ENCODE peak calls at places on chromosomes 6 and 20, in four cellular contexts. One of them, this sample, is unnamed.

GRCh38 chr6:38012573-38012972 is 193.0 kb downstream of the ZFAND3 start:
- DNase-seq in fibroblast of lung: peak; percentile 77
- DNase-seq in colonic mucosa: no peak
- DNase-seq in astrocyte: peak; percentile 30
- DNase-seq in this sample: peak; percentile 60

GRCh38 chr6:128600397-128600951 is 80.1 kb upstream of the PTPRK start:
- DNase-seq in fibroblast of lung: peak; percentile 93
- DNase-seq in colonic mucosa: no peak
- DNase-seq in astrocyte: peak; percentile 96
- DNase-seq in this sample: no peak

GRCh38 chr6:97705568-97705967 is 422.6 kb upstream of the MMS22L start:
- DNase-seq in fibroblast of lung: no peak
- DNase-seq in colonic mucosa: no peak
- DNase-seq in astrocyte: peak; percentile 4
- DNase-seq in this sample: no peak

GRCh38 chr6:116461563-116462507 is 660 bp downstream of the CALHM6 start:
- DNase-seq in fibroblast of lung: peak; percentile 50
- DNase-seq in colonic mucosa: peak; percentile 32
- DNase-seq in astrocyte: peak; percentile 55
- DNase-seq in this sample: peak; percentile 23

GRCh38 chr6:38432479-38432878 is 207.2 kb downstream of the BTBD9 start:
- DNase-seq in fibroblast of lung: no peak
- DNase-seq in colonic mucosa: no peak
- DNase-seq in astrocyte: peak; percentile 33
- DNase-seq in this sample: no peak

GRCh38 chr6:70166088-70166958 is 136.6 kb downstream of the COL9A1 start:
- DNase-seq in fibroblast of lung: peak; percentile 46
- DNase-seq in colonic mucosa: peak; percentile 31
- DNase-seq in astrocyte: peak; percentile 0
- DNase-seq in this sample: peak; percentile 75

GRCh38 chr6:40695114-40695513 is 108.0 kb upstream of the LRFN2 start:
- DNase-seq in fibroblast of lung: no peak
- DNase-seq in colonic mucosa: no peak
- DNase-seq in astrocyte: no peak
- DNase-seq in this sample: peak; percentile 65

GRCh38 chr6:13641315-13641714 is 26.2 kb downstream of the NOL7 start:
- DNase-seq in fibroblast of lung: no peak
- DNase-seq in colonic mucosa: no peak
- DNase-seq in astrocyte: no peak
- DNase-seq in this sample: no peak

GRCh38 chr6:22036267-22036666 is 260.6 kb downstream of the PRL start:
- DNase-seq in fibroblast of lung: no peak
- DNase-seq in colonic mucosa: no peak
- DNase-seq in astrocyte: peak; percentile 86
- DNase-seq in this sample: no peak

GRCh38 chr20:12700701-12701100 is 308.1 kb upstream of the SPTLC3 start:
- DNase-seq in fibroblast of lung: no peak
- DNase-seq in colonic mucosa: no peak
- DNase-seq in astrocyte: no peak
- DNase-seq in this sample: no peak

GRCh38 chr6:168648240-168648639 is 207.3 kb downstream of the SMOC2 start:
- DNase-seq in fibroblast of lung: no peak
- DNase-seq in colonic mucosa: no peak
- DNase-seq in astrocyte: no peak
- DNase-seq in this sample: no peak

GRCh38 chr6:32983493-32983848 is 15.1 kb downstream of the BRD2 start:
- DNase-seq in fibroblast of lung: no peak
- DNase-seq in colonic mucosa: no peak
- DNase-seq in astrocyte: no peak
- DNase-seq in this sample: no peak

GRCh38 chr6:37550436-37550835 is 50.7 kb upstream of the CCDC167 start:
- DNase-seq in fibroblast of lung: peak; percentile 78
- DNase-seq in colonic mucosa: no peak
- DNase-seq in astrocyte: peak; percentile 70
- DNase-seq in this sample: no peak

GRCh38 chr6:158408552-158409130 is 96.4 kb downstream of the TULP4 start:
- DNase-seq in fibroblast of lung: peak; percentile 85
- DNase-seq in colonic mucosa: no peak
- DNase-seq in astrocyte: peak; percentile 96
- DNase-seq in this sample: no peak

GRCh38 chr6:38184780-38185080 is 365.2 kb downstream of the ZFAND3 start:
- DNase-seq in fibroblast of lung: no peak
- DNase-seq in colonic mucosa: no peak
- DNase-seq in astrocyte: no peak
- DNase-seq in this sample: no peak

GRCh38 chr20:8518878-8519277 is 386.8 kb downstream of the PLCB1 start:
- DNase-seq in fibroblast of lung: no peak
- DNase-seq in colonic mucosa: no peak
- DNase-seq in astrocyte: no peak
- DNase-seq in this sample: no peak

GRCh38 chr6:154526997-154527396 is 16.5 kb upstream of the CNKSR3 start:
- DNase-seq in fibroblast of lung: no peak
- DNase-seq in colonic mucosa: no peak
- DNase-seq in astrocyte: no peak
- DNase-seq in this sample: no peak

GRCh38 chr6:11606287-11606686 is 68.7 kb downstream of the TMEM170B start:
- DNase-seq in fibroblast of lung: peak; percentile 32
- DNase-seq in colonic mucosa: no peak
- DNase-seq in astrocyte: no peak
- DNase-seq in this sample: no peak

GRCh38 chr6:156427345-156427744 is 349.8 kb upstream of the ARID1B start:
- DNase-seq in fibroblast of lung: peak; percentile 90
- DNase-seq in colonic mucosa: no peak
- DNase-seq in astrocyte: peak; percentile 95
- DNase-seq in this sample: no peak

GRCh38 chr6:32046450-32047083 is 8.4 kb downstream of the CYP21A2 start:
- DNase-seq in fibroblast of lung: peak; percentile 23
- DNase-seq in colonic mucosa: peak; percentile 23
- DNase-seq in astrocyte: no peak
- DNase-seq in this sample: peak; percentile 56

GRCh38 chr20:35368616-35369423 is 43.0 kb downstream of the UQCC1 start:
- DNase-seq in fibroblast of lung: no peak
- DNase-seq in colonic mucosa: no peak
- DNase-seq in astrocyte: no peak
- DNase-seq in this sample: peak; percentile 82

GRCh38 chr6:146546440-146546839 is 2.8 kb downstream of the RAB32 start:
- DNase-seq in fibroblast of lung: peak; percentile 93
- DNase-seq in colonic mucosa: no peak
- DNase-seq in astrocyte: peak; percentile 91
- DNase-seq in this sample: no peak

GRCh38 chr20:19252670-19253120 is 40.3 kb downstream of the SLC24A3 start:
- DNase-seq in fibroblast of lung: peak; percentile 93
- DNase-seq in colonic mucosa: peak; percentile 35
- DNase-seq in astrocyte: no peak
- DNase-seq in this sample: no peak

DNA sequence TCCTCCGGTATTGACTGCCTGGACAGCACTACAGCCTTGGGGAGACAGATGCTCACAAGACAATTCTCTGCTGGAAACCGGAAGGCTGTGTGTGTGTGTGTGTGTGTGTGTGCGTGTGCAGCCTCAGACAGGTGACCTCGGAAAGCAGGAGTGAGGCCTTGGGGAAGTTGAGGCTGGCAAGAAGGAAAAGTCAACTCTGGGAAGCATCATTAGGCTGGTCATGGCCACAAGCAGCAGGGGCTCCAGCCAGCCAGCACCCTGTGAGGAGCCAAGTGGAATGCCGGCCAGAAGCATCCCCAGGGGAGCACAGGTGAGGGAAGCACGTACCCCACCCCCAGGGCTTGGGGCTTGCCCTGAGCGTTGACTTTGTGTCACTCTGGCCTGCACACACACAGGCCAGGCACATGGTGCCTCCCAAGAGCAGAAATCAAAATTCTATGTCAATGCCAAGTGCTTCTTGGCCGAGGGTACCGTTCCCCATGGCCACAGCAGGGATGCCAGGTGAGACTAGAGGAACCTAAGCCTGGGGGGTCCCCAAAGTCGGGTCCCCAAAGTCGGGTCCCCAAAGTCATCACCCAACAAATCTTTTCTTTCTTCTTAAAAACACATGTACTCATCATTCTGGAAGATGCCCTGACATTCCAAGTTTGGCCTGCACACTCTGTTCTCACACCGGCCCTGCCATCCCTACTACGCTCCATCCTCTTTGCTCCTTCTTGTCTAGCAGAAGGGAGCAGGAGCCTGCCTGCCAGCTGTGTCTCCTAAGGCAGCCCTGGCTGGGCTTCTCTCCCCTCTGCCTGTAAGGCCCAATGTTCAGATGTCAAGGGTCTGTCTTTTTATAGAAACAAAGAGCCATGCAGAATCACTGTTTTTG is 26.7 kb downstream of the FOXA2 start:
- DNase-seq in fibroblast of lung: no peak
- DNase-seq in colonic mucosa: no peak
- DNase-seq in astrocyte: no peak
- DNase-seq in this sample: no peak
- H3K27me3 ChIP-seq in fibroblast of lung: no peaks in the 10 kb centered on the region
- H3K27me3 ChIP-seq in colonic mucosa: no peaks in the 10 kb centered on the region
- H3K27me3 ChIP-seq in astrocyte: peaks cover 16% of the 10 kb centered on the region
- H3K27me3 ChIP-seq in this sample: peaks cover 72% of the 10 kb centered on the region

DNA sequence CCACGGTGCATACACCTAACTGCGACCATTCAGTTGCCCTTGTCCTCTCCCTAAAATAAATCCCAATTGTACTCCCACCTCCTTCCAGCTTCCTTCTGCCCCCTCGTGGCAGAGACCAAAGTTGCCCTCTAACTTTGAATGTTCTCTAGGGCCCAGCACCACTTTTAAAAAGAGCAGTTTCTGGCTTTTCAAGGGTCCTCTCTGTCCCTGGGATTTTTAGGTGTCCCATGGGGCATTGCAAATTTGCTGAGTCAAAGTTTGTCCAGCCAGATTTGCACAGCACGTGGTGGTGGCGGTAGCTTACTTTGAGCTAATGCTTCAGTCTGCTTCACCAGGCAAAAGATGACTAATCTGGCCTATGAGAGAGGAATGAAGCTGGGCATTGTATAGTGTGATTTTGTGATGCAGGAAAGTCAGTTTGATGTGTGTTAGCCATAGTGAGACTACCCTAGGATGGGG is 100.2 kb downstream of the PERP start:
- DNase-seq in fibroblast of lung: peak; percentile 31
- DNase-seq in colonic mucosa: peak; percentile 54
- DNase-seq in astrocyte: peak; percentile 17
- DNase-seq in this sample: peak; percentile 25
- TF ChIP-seq CTCF in fibroblast of lung: peak; percentile 79
- TF ChIP-seq CTCF in colonic mucosa: peak; percentile 39
- TF ChIP-seq CTCF in astrocyte: peak; percentile 43
- TF ChIP-seq CTCF in this sample: peak; percentile 54

GRCh38 chr20:24470031-24470781 is 777 bp downstream of the SYNDIG1 start:
- DNase-seq in fibroblast of lung: peak; percentile 14
- DNase-seq in colonic mucosa: no peak
- DNase-seq in astrocyte: peak; percentile 11
- DNase-seq in this sample: peak; percentile 52

GRCh38 chr20:24469116-24470030 is at the start of gene SYNDIG1:
- DNase-seq in fibroblast of lung: no peak
- DNase-seq in colonic mucosa: no peak
- DNase-seq in astrocyte: no peak
- DNase-seq in this sample: peak; percentile 79

GRCh38 chr20:24465730-24466129 is 3.7 kb upstream of the SYNDIG1 start:
- DNase-seq in fibroblast of lung: peak; percentile 17
- DNase-seq in colonic mucosa: no peak
- DNase-seq in astrocyte: peak; percentile 62
- DNase-seq in this sample: peak; percentile 48

GRCh38 chr20:24470782-24471582 is 1.6 kb downstream of the SYNDIG1 start:
- DNase-seq in fibroblast of lung: no peak
- DNase-seq in colonic mucosa: no peak
- DNase-seq in astrocyte: no peak
- DNase-seq in this sample: peak; percentile 67

GRCh38 chr20:24468401-24469115 is 871 bp upstream of the SYNDIG1 start:
- DNase-seq in fibroblast of lung: no peak
- DNase-seq in colonic mucosa: no peak
- DNase-seq in astrocyte: no peak
- DNase-seq in this sample: no peak
- H3K27me3 ChIP-seq in fibroblast of lung: peaks cover 36% of the 10 kb centered on the region
- H3K27me3 ChIP-seq in colonic mucosa: peaks cover 24% of the 10 kb centered on the region
- H3K27me3 ChIP-seq in astrocyte: peaks cover 15% of the 10 kb centered on the region
- H3K27me3 ChIP-seq in this sample: no peaks in the 10 kb centered on the region

DNA sequence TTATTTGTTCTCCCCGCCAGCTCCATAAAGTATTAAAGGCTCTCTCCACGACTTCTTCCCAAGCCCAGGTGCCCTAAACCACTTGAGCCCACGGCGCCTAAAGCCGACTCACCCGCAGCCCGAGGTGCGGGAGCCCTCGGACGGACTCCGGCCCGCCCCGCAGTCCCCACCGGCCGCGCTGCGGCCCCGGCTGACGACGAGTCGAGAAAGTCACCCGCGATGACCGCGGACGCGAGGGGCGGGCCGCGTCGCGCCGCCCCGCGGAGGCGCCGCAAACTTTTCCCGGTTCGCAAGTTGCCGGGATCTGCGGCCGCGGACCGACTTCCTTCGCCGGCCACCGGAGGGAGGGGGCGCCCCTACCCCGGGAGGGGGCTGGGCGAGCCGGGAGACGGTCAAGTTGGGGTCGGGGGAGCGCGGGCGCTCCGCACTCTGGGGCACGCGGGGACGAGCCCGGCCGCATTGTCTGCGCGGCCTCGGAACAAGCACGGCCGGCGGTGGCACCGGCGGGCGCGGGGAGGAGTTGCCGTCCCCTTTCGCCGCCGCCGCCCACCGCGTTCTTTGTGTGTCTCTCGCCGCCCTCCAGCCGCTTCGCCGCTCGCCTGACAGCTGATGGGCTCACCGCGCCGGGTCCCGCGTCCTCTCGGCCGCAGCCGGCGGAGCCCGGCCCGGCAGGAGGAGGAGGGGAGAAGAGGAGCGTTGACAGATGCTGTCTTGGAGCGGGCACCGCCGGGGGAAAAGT is 131.5 kb downstream of the OGFRL1 start:
- DNase-seq in fibroblast of lung: peak; percentile 38
- DNase-seq in colonic mucosa: peak; percentile 33
- DNase-seq in astrocyte: no peak
- DNase-seq in this sample: peak; percentile 44
- TF ChIP-seq CTCF in fibroblast of lung: no peak
- TF ChIP-seq CTCF in colonic mucosa: no peak
- TF ChIP-seq CTCF in astrocyte: no peak
- TF ChIP-seq CTCF in this sample: no peak

GRCh38 chr20:48637461-48637860 is 190.3 kb downstream of the PREX1 start:
- DNase-seq in fibroblast of lung: no peak
- DNase-seq in colonic mucosa: no peak
- DNase-seq in astrocyte: no peak
- DNase-seq in this sample: no peak
- H3K27me3 ChIP-seq in fibroblast of lung: no peaks in the 10 kb centered on the region
- H3K27me3 ChIP-seq in colonic mucosa: no peaks in the 10 kb centered on the region
- H3K27me3 ChIP-seq in astrocyte: no peaks in the 10 kb centered on the region
- H3K27me3 ChIP-seq in this sample: no peaks in the 10 kb centered on the region